ENCODE peak calls at places on chromosome 9, in nine cellular contexts. W is activated CD8-positive, alpha-beta memory T cell treated with anti-CD3 and anti-CD28 coated beads, Interleukin-2, amount 50 U/mL, for 4 hours; C is NCI-H510A treated with DMSO at 0.1 percent for 48 hours; H is iris pigment epithelial cell; P is PC-9; E is stimulated activated CD4-positive, alpha-beta T cell treated with anti-CD3 and anti-CD28 coated beads, Interleukin-4, amount 100 ng/mL, for 1 hour; Q is AG08395; N is anterior cingulate cortex; Y is activated CD4-positive, alpha-beta memory T cell treated with anti-CD3 and anti-CD28 coated beads, Interleukin-2, amount 10 ng/mL, durations not matched to agents 7 days and 5 days. L is an unnamed sample.

GRCh38 chr9:80649496-80649895 is 1039.9 kb downstream of the TLE1 start:
- DNase-seq in Q (no peak), W (no peak), C (no peak), P (no peak), E (no peak), Y (no peak), H (no peak), N (no peak), L (no peak)

GRCh38 chr9:83466877-83467276 is 71.3 kb downstream of the FRMD3 start:
- DNase-seq in H (no peak), Q (no peak), C (no peak), P (no peak), W (no peak), Y (no peak), E (no peak), N (no peak), L (no peak)

GRCh38 chr9:10387282-10387681 is 225.5 kb downstream of the PTPRD start:
- DNase-seq in H (no peak), Q (no peak), C (no peak), Y (no peak), N (no peak), W (no peak), E (no peak), P (no peak), L (no peak)

GRCh38 chr9:116985636-116986414 is 298.7 kb downstream of the TRIM32 start:
- DNase-seq in W (no peak), Q (no peak), N (no peak), P (no peak), Y (no peak), E (no peak), H (no peak), C (no peak), L (no peak)

GRCh38 chr9:134314039-134314949 is 12.0 kb upstream of the RXRA start:
- DNase-seq in C (no peak), H (no peak), W (no peak), N (no peak), Q (no peak), E (no peak), Y (no peak), P (no peak), L (peak)

GRCh38 chr9:129331772-129332512 is 153.9 kb upstream of the IER5L start:
- DNase-seq in H (no peak), C (no peak), N (no peak), Y (no peak), E (no peak), P (no peak), W (no peak), Q (no peak), L (no peak)

GRCh38 chr9:38006981-38007380 is 62.0 kb downstream of the SHB start:
- DNase-seq in E (no peak), N (no peak), P (no peak), C (no peak), Q (no peak), H (no peak), W (no peak), Y (no peak), L (no peak)

GRCh38 chr9:129322022-129322621 is 144.1 kb upstream of the IER5L start:
- DNase-seq in Y (no peak), W (no peak), H (no peak), C (no peak), E (no peak), N (no peak), P (no peak), Q (no peak), L (no peak)

GRCh38 chr9:34547960-34548603 is 25.3 kb upstream of the ENHO start:
- DNase-seq in C (peak), W (peak), Y (peak), P (peak), H (peak), Q (peak), E (peak), N (peak), L (peak)

GRCh38 chr9:116806075-116806474 is 119.0 kb downstream of the TRIM32 start:
- DNase-seq in Y (no peak), E (no peak), C (no peak), H (peak), P (peak), N (no peak), W (no peak), Q (no peak), L (no peak)

GRCh38 chr9:110033869-110034268 is 174.1 kb downstream of the C9orf152 start:
- DNase-seq in C (no peak), H (peak), P (no peak), E (no peak), Q (no peak), W (no peak), Y (no peak), N (no peak), L (no peak)

GRCh38 chr9:105270711-105271110 is 26.3 kb downstream of the SLC44A1 start:
- DNase-seq in W (no peak), Q (no peak), C (no peak), P (no peak), H (no peak), E (no peak), Y (no peak), N (no peak), L (no peak)

GRCh38 chr9:137454145-137454505 is 5.0 kb downstream of the NSMF start:
- DNase-seq in H (no peak), C (no peak), Y (peak), E (peak), Q (peak), W (peak), N (no peak), P (no peak), L (peak)

GRCh38 chr9:88682431-88682831 is 147.5 kb downstream of the NXNL2 start:
- DNase-seq in Q (no peak), H (no peak), Y (no peak), C (no peak), P (no peak), W (no peak), N (no peak), E (no peak), L (no peak)

GRCh38 chr9:93387791-93388190 is 63.7 kb upstream of the FAM120A start:
- DNase-seq in H (no peak), E (no peak), Q (no peak), Y (no peak), W (no peak), P (no peak), C (no peak), N (no peak), L (no peak)

GRCh38 chr9:80841888-80842287 is 847.5 kb downstream of the TLE1 start:
- DNase-seq in C (no peak), Q (no peak), N (no peak), H (no peak), Y (no peak), W (no peak), E (no peak), P (no peak), L (no peak)

GRCh38 chr9:92181296-92181695 is 66.1 kb upstream of the SPTLC1 start:
- DNase-seq in Y (no peak), N (no peak), E (no peak), P (no peak), H (no peak), Q (peak), W (no peak), C (no peak), L (no peak)

GRCh38 chr9:114218264-114219120 is 63.2 kb downstream of the COL27A1 start:
- DNase-seq in P (no peak), Y (no peak), W (no peak), N (no peak), E (no peak), C (no peak), Q (peak), H (peak), L (no peak)

GRCh38 chr9:13787234-13787833 is 507.8 kb upstream of the MPDZ start:
- DNase-seq in N (no peak), W (no peak), Y (no peak), P (no peak), H (no peak), Q (peak), C (no peak), E (no peak), L (no peak)

GRCh38 chr9:137318976-137319375 is 16.9 kb upstream of the NRARP start:
- DNase-seq in Q (peak), P (peak), C (no peak), E (no peak), N (peak), W (no peak), Y (no peak), H (no peak), L (no peak)

GRCh38 chr9:80177949-80178480 is 606.2 kb downstream of the TLE4 start:
- DNase-seq in P (no peak), C (no peak), N (no peak), Y (no peak), Q (peak), W (no peak), E (no peak), H (peak), L (no peak)

GRCh38 chr9:89407070-89407469 is 88.8 kb downstream of the SECISBP2 start:
- DNase-seq in N (no peak), H (no peak), Y (no peak), C (no peak), Q (no peak), W (no peak), E (no peak), P (no peak), L (no peak)

GRCh38 chr9:72871685-72872084 is 81.2 kb downstream of the ALDH1A1 start:
- DNase-seq in E (no peak), C (no peak), N (no peak), P (no peak), Y (no peak), W (no peak), Q (peak), H (peak), L (no peak)

GRCh38 chr9:69136781-69137180 is 37.3 kb upstream of the TJP2 start:
- DNase-seq in P (no peak), E (no peak), Y (no peak), W (no peak), H (no peak), C (peak), N (no peak), Q (no peak), L (no peak)

GRCh38 chr9:6367128-6367741 is 39.1 kb downstream of the TPD52L3 start:
- DNase-seq in C (no peak), N (no peak), W (no peak), Q (no peak), E (no peak), H (no peak), Y (no peak), P (no peak), L (no peak)